ENCODE peak calls at places on chromosome 14, in six cellular contexts. P is H9, L is A549, R is activated B cell treated with CpG ODN at 0.5 μM for 24 hours, D is GM10248, Q is MCF 10A. X is an unnamed sample.

GRCh38 chr14:49623941-49624806 is 3.6 kb downstream of the MGAT2 start:
- DNase-seq in R (no peak), P (no peak), L (no peak), Q (peak), D (peak), X (peak)

GRCh38 chr14:106846218-106846617 is 1319.8 kb downstream of the TMEM121 start:
- DNase-seq in P (no peak), R (no peak), D (no peak), L (no peak), Q (no peak), X (no peak)

GRCh38 chr14:74563621-74564159 is 48.3 kb downstream of the LTBP2 start:
- DNase-seq in R (no peak), L (no peak), P (no peak), D (no peak), Q (no peak), X (no peak)

GRCh38 chr14:50062438-50063039 is 53.8 kb downstream of the VCPKMT start:
- DNase-seq in D (peak), Q (peak), R (no peak), P (no peak), L (peak), X (no peak)

GRCh38 chr14:35553808-35554207 is 19.8 kb downstream of the INSM2 start:
- DNase-seq in R (no peak), Q (no peak), D (no peak), P (no peak), L (no peak), X (no peak)

GRCh38 chr14:60221441-60221840 is 27.6 kb upstream of the PPM1A start:
- DNase-seq in L (no peak), D (peak), P (no peak), R (no peak), Q (no peak), X (no peak)

GRCh38 chr14:105187935-105188524 is 6.9 kb upstream of the NUDT14 start:
- DNase-seq in P (no peak), R (no peak), D (no peak), L (no peak), Q (no peak), X (no peak)

GRCh38 chr14:73323889-73324535 is 86.7 kb downstream of the PAPLN start:
- DNase-seq in Q (no peak), P (no peak), D (no peak), R (no peak), L (no peak), X (no peak)

GRCh38 chr14:22737052-22737451 is 29.4 kb upstream of the OXA1L start:
- DNase-seq in L (no peak), R (no peak), D (peak), Q (no peak), P (no peak), X (peak)

GRCh38 chr14:23160924-23161522 is 22.4 kb downstream of the SLC7A8 start:
- DNase-seq in P (peak), L (no peak), R (no peak), D (no peak), Q (peak), X (no peak)

GRCh38 chr14:51546099-51546498 is 105.6 kb upstream of the FRMD6 start:
- DNase-seq in P (no peak), R (no peak), D (no peak), Q (no peak), L (no peak), X (no peak)

GRCh38 chr14:34981743-34982420 is 910 bp upstream of the SRP54 start:
- DNase-seq in D (no peak), P (no peak), R (no peak), L (no peak), Q (peak), X (no peak)

GRCh38 chr14:61533513-61534255 is 161.6 kb upstream of the HIF1A start:
- DNase-seq in D (no peak), L (no peak), R (no peak), P (no peak), Q (peak), X (no peak)

GRCh38 chr14:63726499-63726898 is 1.4 kb downstream of the SGPP1 start:
- DNase-seq in D (no peak), R (no peak), P (no peak), L (no peak), Q (no peak), X (no peak)

GRCh38 chr14:63730659-63731058 is 2.8 kb upstream of the SGPP1 start:
- DNase-seq in L (no peak), Q (no peak), P (no peak), D (no peak), R (no peak), X (no peak)

GRCh38 chr14:63727231-63727735 is 582 bp downstream of the SGPP1 start:
- DNase-seq in R (peak), D (peak), P (peak), L (peak), Q (peak), X (no peak)

GRCh38 chr14:63725786-63726185 is 2.1 kb downstream of the SGPP1 start:
- DNase-seq in R (no peak), L (no peak), D (no peak), Q (no peak), P (no peak), X (no peak)

DNA sequence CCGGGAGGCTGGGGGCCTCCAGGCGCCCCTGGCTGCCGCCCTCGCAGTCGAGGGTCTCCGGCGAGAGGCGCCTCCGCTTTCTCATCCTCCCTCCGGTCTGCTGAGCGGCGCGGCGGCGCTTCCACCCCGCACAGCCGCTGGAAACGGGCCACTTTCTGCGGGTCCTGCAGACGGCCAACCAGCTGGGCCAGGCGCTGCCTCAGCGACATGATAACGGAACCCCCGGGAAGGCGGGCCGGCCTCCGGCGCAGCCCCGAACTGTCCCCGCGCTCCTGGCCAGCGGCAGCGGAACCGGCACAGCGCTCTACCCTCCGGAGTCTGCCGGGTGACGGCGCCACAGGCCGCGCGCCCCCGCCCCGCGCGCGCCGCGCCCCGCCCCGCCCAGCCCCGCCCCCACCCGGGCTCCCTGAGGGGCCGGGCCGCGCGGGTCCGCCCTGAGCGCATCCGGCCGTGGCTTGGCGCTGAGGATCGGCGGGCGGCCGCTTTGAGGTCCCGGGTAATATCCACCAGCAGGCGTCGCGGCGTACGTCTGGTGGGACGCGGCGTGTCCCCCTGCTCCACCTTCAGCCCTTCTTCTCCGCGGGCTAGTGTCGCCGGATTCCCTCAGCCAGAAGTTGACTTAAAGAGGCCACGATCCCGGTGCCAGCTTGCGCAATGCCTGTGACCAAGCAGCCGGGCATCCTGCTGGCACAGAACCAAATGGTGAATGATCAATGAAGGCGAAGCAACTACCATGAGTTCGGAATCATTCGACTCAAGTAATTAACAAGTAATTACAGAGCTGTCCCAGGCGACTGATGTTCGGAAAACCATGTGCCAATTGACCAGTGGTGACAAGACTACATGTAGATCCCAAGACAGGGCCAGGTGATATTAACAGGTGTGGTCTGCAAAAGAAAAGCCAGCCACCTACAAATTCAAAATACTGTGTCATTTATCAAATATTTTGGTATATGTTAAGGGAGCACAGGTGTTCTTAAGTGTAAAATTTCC is at the start of gene SGPP1:
- DNase-seq in Q (peak), R (peak), P (peak), D (peak), L (peak), X (peak)
- TF ChIP-seq CTCF in Q (peak), R (no peak), P (peak), D (peak), L (peak), X (peak)

DNA sequence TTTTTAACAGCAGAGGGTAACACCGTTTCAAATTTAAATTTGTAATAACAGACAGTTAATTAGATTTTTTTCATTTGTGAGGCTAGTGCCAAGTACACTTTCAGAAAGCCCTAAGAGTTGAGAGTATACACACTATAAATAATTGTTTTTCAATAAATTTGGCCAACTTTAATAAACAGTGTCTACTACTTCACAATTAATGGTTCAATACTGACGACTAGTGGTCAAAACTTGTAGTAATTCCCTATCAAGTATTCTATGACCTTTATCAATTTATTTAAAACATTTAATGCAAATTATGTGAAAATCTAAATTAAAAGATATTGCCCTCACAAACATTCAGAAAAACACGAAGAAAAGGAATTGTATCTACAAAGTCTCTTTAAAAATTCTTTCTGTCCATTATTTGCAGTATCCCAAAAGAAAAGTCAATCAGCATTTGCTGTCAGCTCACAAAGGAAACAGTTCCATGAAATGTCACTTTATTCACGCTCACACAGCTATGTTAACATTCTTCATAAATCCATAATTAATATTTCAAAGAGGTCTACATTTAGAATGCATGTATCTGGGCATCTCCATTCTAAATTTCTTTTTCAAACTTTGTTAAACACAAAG is 91.2 kb downstream of the CEP128 start:
- DNase-seq in Q (peak), L (peak), D (peak), R (no peak), P (no peak), X (peak)
- TF ChIP-seq CTCF in Q (peak), L (peak), D (peak), R (peak), P (peak), X (peak)

GRCh38 chr14:63563370-63564026 is 20.3 kb upstream of the PPP2R5E start:
- DNase-seq in L (no peak), D (no peak), R (no peak), Q (peak), P (no peak), X (no peak)
- TF ChIP-seq CTCF in L (no peak), D (no peak), R (no peak), Q (no peak), P (no peak), X (no peak)

GRCh38 chr14:103724116-103724515 is 8.5 kb downstream of the ZFYVE21 start:
- DNase-seq in P (no peak), R (no peak), D (no peak), L (no peak), Q (no peak), X (no peak)
- TF ChIP-seq CTCF in P (no peak), R (no peak), D (no peak), L (no peak), Q (no peak), X (no peak)

GRCh38 chr14:94478420-94478819 is 2.4 kb upstream of the SERPINA9 start:
- DNase-seq in Q (no peak), D (no peak), L (no peak), P (no peak), R (no peak), X (no peak)
- TF ChIP-seq CTCF in Q (no peak), D (no peak), L (no peak), P (no peak), R (no peak), X (no peak)

GRCh38 chr14:92586966-92587365 is 73.4 kb downstream of the RIN3 start:
- DNase-seq in P (no peak), Q (no peak), D (no peak), L (no peak), R (no peak), X (no peak)

GRCh38 chr14:92586001-92586947 is 72.7 kb downstream of the RIN3 start:
- DNase-seq in P (no peak), L (no peak), R (no peak), D (no peak), Q (peak), X (no peak)

GRCh38 chr14:92591346-92591745 is 77.8 kb downstream of the RIN3 start:
- DNase-seq in D (no peak), L (no peak), Q (no peak), R (no peak), P (no peak), X (no peak)

GRCh38 chr14:92590941-92591340 is 77.4 kb downstream of the RIN3 start:
- DNase-seq in L (no peak), P (no peak), Q (no peak), R (no peak), D (no peak), X (no peak)

GRCh38 chr14:92589213-92589852 is 75.8 kb downstream of the RIN3 start:
- DNase-seq in L (no peak), P (no peak), Q (peak), R (no peak), D (no peak), X (no peak)
- TF ChIP-seq CTCF in L (peak), P (peak), Q (peak), R (no peak), D (peak), X (peak)

GRCh38 chr14:72098202-72098601 is 166.0 kb downstream of the RGS6 start:
- DNase-seq in L (no peak), P (no peak), D (no peak), Q (no peak), R (no peak), X (no peak)

DNA sequence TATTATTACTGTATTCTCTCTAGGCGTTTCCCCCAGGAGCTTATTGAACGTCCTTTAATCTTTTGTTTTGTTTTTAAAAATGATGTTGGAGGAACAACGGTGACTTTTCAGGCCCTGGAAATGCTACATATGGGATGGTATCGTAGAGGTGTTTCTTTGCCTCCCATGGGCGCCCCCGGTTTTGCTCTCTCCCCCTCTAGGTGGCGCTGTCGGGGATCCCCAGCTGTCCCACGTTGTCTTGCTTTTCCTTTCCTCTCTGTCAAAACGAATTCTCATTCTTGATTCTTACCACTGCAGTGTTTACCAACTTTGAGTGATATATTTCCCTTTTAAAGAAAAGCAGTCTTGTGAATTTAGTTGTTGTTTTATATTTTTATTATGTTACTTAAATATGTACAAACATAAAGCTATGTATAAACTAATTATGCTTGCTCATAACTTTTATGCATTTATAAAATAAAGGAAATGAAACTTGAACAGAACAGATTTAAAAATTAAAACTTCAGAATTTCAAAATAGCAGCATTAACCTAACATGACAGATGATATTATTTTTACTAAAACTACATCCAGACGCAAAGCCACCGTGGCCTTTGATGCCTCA is 171.9 kb downstream of the RGS6 start:
- DNase-seq in R (no peak), L (peak), D (peak), P (peak), Q (peak), X (peak)
- TF ChIP-seq CTCF in R (no peak), L (no peak), D (peak), P (peak), Q (peak), X (peak)

DNA sequence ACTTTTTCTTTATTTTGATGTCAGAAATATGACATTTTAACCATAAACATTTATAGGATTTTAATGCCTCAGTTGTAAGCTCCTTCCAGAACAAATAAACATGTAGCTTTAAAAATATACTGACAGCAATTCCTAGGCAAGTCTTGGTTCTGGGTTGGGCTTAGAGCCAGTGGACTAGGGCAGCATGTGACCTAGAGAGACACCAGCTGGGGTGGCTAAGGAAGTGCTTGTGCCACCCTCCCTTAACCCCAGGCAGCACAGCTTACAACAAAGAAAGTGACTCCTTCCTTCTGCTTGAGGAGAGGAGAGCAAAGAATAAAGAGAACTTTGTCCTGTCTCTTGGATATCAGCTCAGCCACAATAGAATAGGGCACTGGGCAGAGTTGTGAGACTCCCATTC is 61.6 kb upstream of the KTN1 start:
- DNase-seq in Q (no peak), P (no peak), L (no peak), R (no peak), D (no peak), X (no peak)
- TF ChIP-seq CTCF in Q (no peak), P (no peak), L (no peak), R (no peak), D (no peak), X (no peak)

DNA sequence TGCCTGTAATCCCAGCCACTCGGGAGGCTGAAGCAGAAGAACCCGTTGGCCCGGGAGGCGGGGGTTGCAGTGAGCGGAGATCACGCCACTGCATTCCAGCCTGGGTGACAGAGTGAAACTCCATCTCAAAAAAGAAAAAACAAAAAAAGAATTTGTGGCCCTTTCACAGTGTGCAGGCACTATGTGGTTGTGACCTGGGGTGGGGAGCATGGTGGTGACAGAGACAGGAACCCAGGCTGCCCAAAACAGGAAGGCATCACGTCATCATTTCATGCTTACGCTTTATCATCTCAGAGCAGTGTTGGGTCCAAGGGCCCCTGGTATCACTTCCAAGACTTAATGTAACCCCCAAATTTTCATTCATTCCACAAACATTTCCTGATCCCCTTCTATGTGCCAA is 175.7 kb upstream of the GSC start:
- DNase-seq in Q (no peak), R (no peak), D (no peak), L (no peak), P (no peak), X (no peak)
- TF ChIP-seq CTCF in Q (no peak), R (no peak), D (no peak), L (no peak), P (no peak), X (no peak)

DNA sequence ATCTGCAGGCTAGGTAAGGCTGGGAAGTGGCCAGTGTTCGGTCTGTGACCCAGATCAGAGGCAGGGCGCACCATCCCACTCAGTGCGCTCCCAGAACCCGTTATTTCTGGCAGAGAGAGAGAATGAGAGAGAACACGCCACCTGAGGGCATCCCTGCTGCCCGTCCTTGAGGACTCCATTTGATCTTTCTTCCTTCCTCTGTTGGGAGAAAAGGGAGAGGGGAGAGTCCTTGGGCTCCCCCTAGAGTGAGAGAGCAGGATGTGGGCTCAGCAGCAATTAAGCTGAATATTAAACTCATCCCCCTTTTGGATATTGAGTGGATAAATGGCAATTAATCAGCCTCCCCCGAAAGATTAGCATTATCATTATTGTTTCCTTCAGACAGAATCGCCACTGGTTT is 70.6 kb downstream of the IFT43 start:
- DNase-seq in L (peak), P (peak), Q (peak), R (no peak), D (no peak), X (no peak)
- TF ChIP-seq CTCF in L (peak), P (peak), Q (peak), R (no peak), D (peak), X (peak)

X was measured in GM13977.